ENCODE peak calls at places on chromosomes 6 and 20, in five cellular contexts. R is non-pigmented ciliary epithelial cell, M is posterior cingulate gyrus, F is activated T-helper 1 cell treated with Interleukin-2 at 50 U/mL for 16 hours, U is RCC 7860. D is an unnamed sample.

GRCh38 chr20:5658897-5659296 is 91.3 kb upstream of the SHLD1 start:
- DNase-seq in R (peak; percentile 78), M (peak; percentile 71), F (no peak), U (peak; percentile 7), D (peak; percentile 24)

GRCh38 chr6:64012351-64013060 is 376.9 kb downstream of the PHF3 start:
- DNase-seq in R (peak; percentile 51), M (no peak), F (no peak), U (no peak), D (no peak)

GRCh38 chr6:152642578-152643375 is 5.6 kb upstream of the SYNE1 start:
- DNase-seq in R (no peak), M (peak; percentile 78), F (no peak), U (peak; percentile 55), D (peak; percentile 36)

GRCh38 chr6:157535354-157536217 is 154.6 kb downstream of the ZDHHC14 start:
- DNase-seq in R (peak; percentile 30), M (no peak), F (no peak), U (peak; percentile 47), D (no peak)

GRCh38 chr20:58021481-58021880 is 207.0 kb downstream of the ANKRD60 start:
- DNase-seq in R (no peak), M (no peak), F (no peak), U (peak; percentile 29), D (no peak)

GRCh38 chr6:62479722-62480121 is 193.7 kb upstream of the KHDRBS2 start:
- DNase-seq in R (no peak), M (no peak), F (no peak), U (no peak), D (no peak)

GRCh38 chr20:237479-237878 is 10.4 kb downstream of the DEFB129 start:
- DNase-seq in R (no peak), M (no peak), F (no peak), U (no peak), D (no peak)

GRCh38 chr20:58237318-58238182 is 9.1 kb upstream of the ANKRD60 start:
- DNase-seq in R (no peak), M (no peak), F (no peak), U (no peak), D (no peak)

GRCh38 chr6:138692978-138693909 is 80.3 kb upstream of the CCDC28A start:
- DNase-seq in R (no peak), M (no peak), F (peak; percentile 13), U (peak; percentile 50), D (no peak)

GRCh38 chr6:168064226-168064807 is 14.7 kb downstream of the FRMD1 start:
- DNase-seq in R (no peak), M (no peak), F (no peak), U (no peak), D (no peak)

D was measured in hypothalamus.